ENCODE peak calls at places on chromosome 18, in seven cellular contexts. One of them, this sample, is unnamed.

GRCh38 chr18:58911766-58912165 is 47.1 kb downstream of the ZNF532 start:
- DNase-seq in AG04450: no peak
- DNase-seq in lung: no peak
- DNase-seq in keratinocyte: no peak
- DNase-seq in AG09309: no peak
- DNase-seq in GM12864: no peak
- DNase-seq in astrocyte: no peak
- DNase-seq in this sample: peak; percentile 26

GRCh38 chr18:11728247-11728646 is 39.2 kb downstream of the GNAL start:
- DNase-seq in lung: no peak
- DNase-seq in keratinocyte: no peak
- DNase-seq in AG04450: no peak
- DNase-seq in GM12864: no peak
- DNase-seq in astrocyte: no peak
- DNase-seq in AG09309: no peak
- DNase-seq in this sample: no peak

GRCh38 chr18:33505297-33505696 is 64.8 kb upstream of the CCDC178 start:
- DNase-seq in AG04450: no peak
- DNase-seq in GM12864: no peak
- DNase-seq in keratinocyte: no peak
- DNase-seq in AG09309: no peak
- DNase-seq in lung: no peak
- DNase-seq in astrocyte: no peak
- DNase-seq in this sample: no peak

GRCh38 chr18:189254-189653 is 30.9 kb downstream of the USP14 start:
- DNase-seq in GM12864: no peak
- DNase-seq in AG04450: no peak
- DNase-seq in lung: no peak
- DNase-seq in keratinocyte: no peak
- DNase-seq in astrocyte: no peak
- DNase-seq in AG09309: no peak
- DNase-seq in this sample: no peak

GRCh38 chr18:46761054-46761769 is 4.4 kb upstream of the ST8SIA5 start:
- DNase-seq in AG09309: no peak
- DNase-seq in astrocyte: no peak
- DNase-seq in AG04450: no peak
- DNase-seq in GM12864: no peak
- DNase-seq in lung: no peak
- DNase-seq in keratinocyte: no peak
- DNase-seq in this sample: no peak

GRCh38 chr18:32373995-32374394 is 96.7 kb downstream of the GAREM1 start:
- DNase-seq in GM12864: no peak
- DNase-seq in keratinocyte: no peak
- DNase-seq in astrocyte: peak; percentile 47
- DNase-seq in AG04450: no peak
- DNase-seq in AG09309: no peak
- DNase-seq in lung: no peak
- DNase-seq in this sample: no peak

GRCh38 chr18:46046126-46046525 is 25.9 kb downstream of the PSTPIP2 start:
- DNase-seq in astrocyte: no peak
- DNase-seq in AG09309: no peak
- DNase-seq in lung: no peak
- DNase-seq in AG04450: no peak
- DNase-seq in keratinocyte: no peak
- DNase-seq in GM12864: no peak
- DNase-seq in this sample: no peak

GRCh38 chr18:36255072-36255708 is 42.3 kb upstream of the FHOD3 start:
- DNase-seq in lung: no peak
- DNase-seq in AG09309: no peak
- DNase-seq in astrocyte: no peak
- DNase-seq in GM12864: no peak
- DNase-seq in keratinocyte: no peak
- DNase-seq in AG04450: no peak
- DNase-seq in this sample: no peak

GRCh38 chr18:52451252-52451651 is 111.3 kb downstream of the DCC start:
- DNase-seq in GM12864: no peak
- DNase-seq in astrocyte: no peak
- DNase-seq in lung: no peak
- DNase-seq in AG04450: no peak
- DNase-seq in keratinocyte: no peak
- DNase-seq in AG09309: no peak
- DNase-seq in this sample: no peak

GRCh38 chr18:21439453-21439852 is 161.1 kb downstream of the ESCO1 start:
- DNase-seq in AG09309: peak; percentile 77
- DNase-seq in GM12864: no peak
- DNase-seq in astrocyte: peak; percentile 96
- DNase-seq in lung: no peak
- DNase-seq in AG04450: peak; percentile 1
- DNase-seq in keratinocyte: peak; percentile 19
- DNase-seq in this sample: no peak

GRCh38 chr18:60549338-60549960 is 176.9 kb upstream of the MC4R start:
- DNase-seq in keratinocyte: peak; percentile 53
- DNase-seq in lung: no peak
- DNase-seq in AG09309: peak; percentile 60
- DNase-seq in AG04450: peak; percentile 51
- DNase-seq in GM12864: peak; percentile 22
- DNase-seq in astrocyte: peak; percentile 63
- DNase-seq in this sample: no peak

GRCh38 chr18:79590191-79591039 is 89.2 kb upstream of the CTDP1 start:
- DNase-seq in GM12864: no peak
- DNase-seq in keratinocyte: no peak
- DNase-seq in AG04450: no peak
- DNase-seq in lung: no peak
- DNase-seq in AG09309: no peak
- DNase-seq in astrocyte: no peak
- DNase-seq in this sample: peak; percentile 18

GRCh38 chr18:58228176-58228575 is 184.2 kb downstream of the NEDD4L start:
- DNase-seq in AG04450: no peak
- DNase-seq in AG09309: no peak
- DNase-seq in lung: no peak
- DNase-seq in GM12864: no peak
- DNase-seq in keratinocyte: no peak
- DNase-seq in astrocyte: no peak
- DNase-seq in this sample: peak; percentile 22

GRCh38 chr18:23646282-23646681 is 16.4 kb downstream of the ANKRD29 start:
- DNase-seq in AG09309: no peak
- DNase-seq in AG04450: no peak
- DNase-seq in keratinocyte: no peak
- DNase-seq in lung: no peak
- DNase-seq in astrocyte: no peak
- DNase-seq in GM12864: no peak
- DNase-seq in this sample: no peak

GRCh38 chr18:68549257-68549871 is 165.5 kb downstream of the TMX3 start:
- DNase-seq in lung: no peak
- DNase-seq in astrocyte: peak; percentile 58
- DNase-seq in AG09309: peak; percentile 20
- DNase-seq in keratinocyte: no peak
- DNase-seq in GM12864: no peak
- DNase-seq in AG04450: peak; percentile 67
- DNase-seq in this sample: no peak

GRCh38 chr18:8615397-8616025 is 6.3 kb downstream of the RAB12 start:
- DNase-seq in AG04450: peak; percentile 83
- DNase-seq in lung: no peak
- DNase-seq in keratinocyte: peak; percentile 44
- DNase-seq in AG09309: peak; percentile 85
- DNase-seq in astrocyte: peak; percentile 95
- DNase-seq in GM12864: no peak
- DNase-seq in this sample: no peak

GRCh38 chr18:12282436-12283039 is 25.5 kb upstream of the TUBB6 start:
- DNase-seq in lung: no peak
- DNase-seq in keratinocyte: peak; percentile 92
- DNase-seq in astrocyte: peak; percentile 92
- DNase-seq in GM12864: no peak
- DNase-seq in AG04450: peak; percentile 54
- DNase-seq in AG09309: peak; percentile 66
- DNase-seq in this sample: no peak

GRCh38 chr18:5964996-5965395 is 69.7 kb upstream of the TMEM200C start:
- DNase-seq in keratinocyte: no peak
- DNase-seq in GM12864: no peak
- DNase-seq in AG09309: no peak
- DNase-seq in astrocyte: no peak
- DNase-seq in AG04450: no peak
- DNase-seq in lung: no peak
- DNase-seq in this sample: no peak

GRCh38 chr18:63160172-63160995 is 159.2 kb downstream of the BCL2 start:
- DNase-seq in AG09309: no peak
- DNase-seq in astrocyte: no peak
- DNase-seq in GM12864: no peak
- DNase-seq in keratinocyte: no peak
- DNase-seq in AG04450: no peak
- DNase-seq in lung: no peak
- DNase-seq in this sample: no peak

GRCh38 chr18:30970201-30970816 is 72.2 kb downstream of the DSC3 start:
- DNase-seq in keratinocyte: no peak
- DNase-seq in GM12864: no peak
- DNase-seq in AG04450: no peak
- DNase-seq in lung: no peak
- DNase-seq in AG09309: no peak
- DNase-seq in astrocyte: peak; percentile 32
- DNase-seq in this sample: no peak

GRCh38 chr18:69143084-69143483 is 257.6 kb upstream of the DOK6 start:
- DNase-seq in lung: no peak
- DNase-seq in AG04450: no peak
- DNase-seq in astrocyte: no peak
- DNase-seq in keratinocyte: no peak
- DNase-seq in AG09309: no peak
- DNase-seq in GM12864: no peak
- DNase-seq in this sample: no peak

GRCh38 chr18:420661-421060 is 79.8 kb downstream of the COLEC12 start:
- DNase-seq in keratinocyte: no peak
- DNase-seq in AG04450: no peak
- DNase-seq in astrocyte: no peak
- DNase-seq in AG09309: no peak
- DNase-seq in GM12864: no peak
- DNase-seq in lung: no peak
- DNase-seq in this sample: no peak

GRCh38 chr18:54023471-54023870 is 201.0 kb downstream of the MBD2 start:
- DNase-seq in GM12864: no peak
- DNase-seq in astrocyte: peak; percentile 83
- DNase-seq in AG04450: no peak
- DNase-seq in lung: no peak
- DNase-seq in AG09309: no peak
- DNase-seq in keratinocyte: peak; percentile 81
- DNase-seq in this sample: no peak

DNA sequence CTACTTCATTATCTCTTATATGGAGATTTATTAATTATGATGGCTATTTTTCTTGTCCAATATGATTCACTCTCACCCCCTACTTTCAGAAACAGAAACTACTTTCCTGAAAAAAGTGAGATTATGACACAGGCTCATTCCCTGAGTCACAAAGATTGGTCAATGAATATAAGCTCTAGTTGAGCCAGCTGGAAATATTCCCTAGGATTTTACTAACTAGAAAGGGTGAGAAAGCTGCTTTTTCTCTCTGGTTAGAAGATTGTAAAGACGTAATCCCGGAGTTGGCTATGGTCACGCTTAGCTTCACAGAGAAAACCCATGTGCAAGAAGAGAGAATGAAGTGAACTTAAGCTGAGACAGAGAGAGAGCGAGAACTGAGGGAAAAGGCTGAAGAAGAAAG is 223.7 kb upstream of the SMAD7 start:
- DNase-seq in AG09309: peak; percentile 82
- DNase-seq in AG04450: peak; percentile 16
- DNase-seq in astrocyte: peak; percentile 63
- DNase-seq in GM12864: no peak
- DNase-seq in lung: no peak
- DNase-seq in keratinocyte: no peak
- DNase-seq in this sample: no peak
- H3K4me3 ChIP-seq in AG09309: no peak overlapping the region
- H3K4me3 ChIP-seq in AG04450: no peak overlapping the region
- H3K4me3 ChIP-seq in astrocyte: no peak overlapping the region
- H3K4me3 ChIP-seq in GM12864: no peak overlapping the region
- H3K4me3 ChIP-seq in lung: no peak overlapping the region
- H3K4me3 ChIP-seq in keratinocyte: no peak overlapping the region
- H3K4me3 ChIP-seq in this sample: no peak overlapping the region

GRCh38 chr18:38019292-38019691 is 453.7 kb upstream of the CELF4 start:
- DNase-seq in keratinocyte: no peak
- DNase-seq in astrocyte: no peak
- DNase-seq in AG04450: no peak
- DNase-seq in lung: no peak
- DNase-seq in GM12864: no peak
- DNase-seq in AG09309: no peak
- DNase-seq in this sample: no peak
- TF ChIP-seq CTCF in keratinocyte: no peak
- TF ChIP-seq CTCF in astrocyte: no peak
- TF ChIP-seq CTCF in AG04450: no peak
- TF ChIP-seq CTCF in lung: no peak
- TF ChIP-seq CTCF in GM12864: no peak
- TF ChIP-seq CTCF in AG09309: no peak
- TF ChIP-seq CTCF in this sample: no peak

DNA sequence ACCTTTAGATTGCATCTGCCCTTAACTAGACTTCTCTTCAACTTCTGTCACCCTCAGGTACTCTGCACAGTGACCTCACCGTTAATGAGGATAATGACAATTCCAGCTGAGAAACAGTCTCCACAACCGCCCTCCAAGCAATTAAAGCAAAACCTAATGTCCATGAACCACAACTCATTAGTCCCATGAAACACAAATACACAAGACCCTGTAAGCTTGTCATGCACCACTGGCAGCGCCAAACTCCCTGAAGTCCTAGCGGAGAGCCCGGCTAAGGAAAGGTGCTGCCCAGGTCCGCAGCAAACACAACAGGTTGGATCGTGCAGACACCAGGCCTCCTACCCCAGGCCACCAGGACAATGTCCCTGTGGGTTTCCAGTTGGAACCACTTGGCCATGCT is 7.4 kb downstream of the SMAD7 start:
- DNase-seq in keratinocyte: no peak
- DNase-seq in AG04450: no peak
- DNase-seq in GM12864: no peak
- DNase-seq in astrocyte: no peak
- DNase-seq in lung: no peak
- DNase-seq in AG09309: no peak
- DNase-seq in this sample: no peak
- H3K4me3 ChIP-seq in keratinocyte: peak overlapping the region; percentile 46
- H3K4me3 ChIP-seq in AG04450: peak overlapping the region; percentile 10
- H3K4me3 ChIP-seq in GM12864: no peak overlapping the region
- H3K4me3 ChIP-seq in astrocyte: peak overlapping the region; percentile 43
- H3K4me3 ChIP-seq in lung: peak overlapping the region; percentile 16
- H3K4me3 ChIP-seq in AG09309: peak overlapping the region; percentile 27
- H3K4me3 ChIP-seq in this sample: peak overlapping the region; percentile 94

GRCh38 chr18:76824754-76825153 is 2.4 kb downstream of the ZNF236 start:
- DNase-seq in lung: no peak
- DNase-seq in GM12864: no peak
- DNase-seq in astrocyte: no peak
- DNase-seq in AG09309: no peak
- DNase-seq in AG04450: no peak
- DNase-seq in keratinocyte: no peak
- DNase-seq in this sample: no peak

GRCh38 chr18:76822510-76823165 is at the start of gene ZNF236:
- DNase-seq in keratinocyte: no peak
- DNase-seq in lung: peak; percentile 68
- DNase-seq in astrocyte: peak; percentile 65
- DNase-seq in AG04450: peak; percentile 47
- DNase-seq in AG09309: peak; percentile 41
- DNase-seq in GM12864: no peak
- DNase-seq in this sample: peak; percentile 79

GRCh38 chr18:76823166-76823539 is 796 bp downstream of the ZNF236 start:
- DNase-seq in lung: no peak
- DNase-seq in astrocyte: no peak
- DNase-seq in GM12864: no peak
- DNase-seq in AG04450: no peak
- DNase-seq in AG09309: no peak
- DNase-seq in keratinocyte: no peak
- DNase-seq in this sample: no peak

GRCh38 chr18:76824136-76824676 is 1.8 kb downstream of the ZNF236 start:
- DNase-seq in GM12864: no peak
- DNase-seq in AG04450: no peak
- DNase-seq in astrocyte: no peak
- DNase-seq in lung: no peak
- DNase-seq in keratinocyte: no peak
- DNase-seq in AG09309: no peak
- DNase-seq in this sample: no peak

GRCh38 chr18:76823574-76823973 is 1.2 kb downstream of the ZNF236 start:
- DNase-seq in keratinocyte: no peak
- DNase-seq in GM12864: no peak
- DNase-seq in AG09309: no peak
- DNase-seq in AG04450: no peak
- DNase-seq in lung: no peak
- DNase-seq in astrocyte: peak; percentile 14
- DNase-seq in this sample: peak; percentile 37
- TF ChIP-seq CTCF in keratinocyte: peak; percentile 48
- TF ChIP-seq CTCF in GM12864: peak; percentile 33
- TF ChIP-seq CTCF in AG09309: peak; percentile 8
- TF ChIP-seq CTCF in AG04450: peak; percentile 39
- TF ChIP-seq CTCF in lung: no peak
- TF ChIP-seq CTCF in astrocyte: no peak
- TF ChIP-seq CTCF in this sample: no peak

This sample was measured in left ventricle myocardium inferior.